ENCODE peak calls at places on chromosomes 11 and 22, in eight cellular contexts. U is nephron progenitor cell, Z is astrocyte, N is HFFc6, T is RWPE1, X is BJ, R is A549, O is kidney. H is an unnamed sample.

GRCh38 chr11:19970944-19971343 is 189.3 kb downstream of the DBX1 start:
- DNase-seq in Z (no peak), R (no peak), U (no peak), T (no peak), X (no peak), O (no peak), N (no peak), H (no peak)

GRCh38 chr11:81869337-81870065 is 864.2 kb downstream of the FAM181B start:
- DNase-seq in R (no peak), T (no peak), X (no peak), U (no peak), Z (peak), O (no peak), N (no peak), H (no peak)

GRCh38 chr11:45646275-45646970 is 19.0 kb downstream of the CHST1 start:
- DNase-seq in N (peak), O (no peak), T (peak), X (no peak), Z (no peak), R (no peak), U (no peak), H (no peak)

GRCh38 chr11:76561245-76561644 is 109.3 kb downstream of the LRRC32 start:
- DNase-seq in U (no peak), R (no peak), T (no peak), N (no peak), O (peak), Z (no peak), X (no peak), H (no peak)

GRCh38 chr11:96328395-96329010 is 14.5 kb downstream of the MAML2 start:
- DNase-seq in Z (no peak), O (no peak), T (no peak), R (no peak), N (peak), X (no peak), U (no peak), H (no peak)

GRCh38 chr11:35826949-35827348 is 116.9 kb upstream of the LDLRAD3 start:
- DNase-seq in R (no peak), X (no peak), N (no peak), U (no peak), O (no peak), Z (no peak), T (no peak), H (no peak)

GRCh38 chr11:128610765-128611617 is 23.6 kb upstream of the ETS1 start:
- DNase-seq in Z (no peak), O (no peak), U (no peak), N (no peak), X (no peak), R (no peak), T (no peak), H (no peak)

GRCh38 chr22:39917776-39918493 is 17.1 kb downstream of the GRAP2 start:
- DNase-seq in T (no peak), O (no peak), U (no peak), Z (no peak), N (no peak), R (no peak), X (no peak), H (no peak)

GRCh38 chr11:16611395-16612233 is 126.8 kb upstream of the C11orf58 start:
- DNase-seq in N (no peak), Z (no peak), R (no peak), O (no peak), X (no peak), U (peak), T (no peak), H (no peak)

GRCh38 chr11:2576116-2576515 is 123.7 kb downstream of the KCNQ1OT1 start:
- DNase-seq in N (no peak), O (peak), X (no peak), R (no peak), U (no peak), T (no peak), Z (no peak), H (no peak)

GRCh38 chr11:17734418-17734911 is at the start of gene KCNC1:
- DNase-seq in X (no peak), N (no peak), R (peak), Z (peak), U (peak), O (peak), T (no peak), H (peak)

GRCh38 chr11:117856892-117857291 is 19.6 kb downstream of the FXYD6 start:
- DNase-seq in R (no peak), Z (no peak), X (no peak), N (no peak), O (peak), T (no peak), U (no peak), H (no peak)

GRCh38 chr22:50190182-50190951 is 4.7 kb downstream of the TRABD start:
- DNase-seq in U (peak), X (no peak), R (peak), O (peak), T (peak), Z (peak), N (peak), H (no peak)
- TF ChIP-seq CTCF in U (no peak), X (peak), R (peak), O (peak), T (peak), Z (no peak), N (peak), H (no peak)

DNA sequence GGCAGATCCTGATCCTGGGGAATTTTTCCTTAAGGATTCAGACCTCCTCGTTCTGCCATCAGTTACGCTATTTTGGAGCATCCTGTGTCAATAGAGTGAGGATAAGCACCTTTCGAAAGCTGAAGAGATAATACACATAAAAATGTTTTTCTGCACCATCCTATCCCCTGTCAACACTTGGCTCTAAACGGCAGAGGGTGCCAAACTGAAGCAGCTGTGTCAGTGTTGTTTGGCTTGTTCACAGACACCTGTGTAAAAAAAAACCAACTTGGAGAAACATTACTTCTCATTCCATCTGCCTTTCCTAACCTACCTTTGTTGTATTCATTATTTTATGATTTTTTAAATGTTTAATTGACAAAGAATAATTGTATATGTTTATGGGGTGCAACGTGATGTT is 417.0 kb upstream of the DDI1 start:
- DNase-seq in U (no peak), Z (no peak), O (no peak), N (peak), X (no peak), T (no peak), R (no peak), H (no peak)
- TF ChIP-seq CTCF in U (peak), Z (no peak), O (no peak), N (peak), X (peak), T (peak), R (peak), H (no peak)

GRCh38 chr22:34841911-34842310 is 224.0 kb upstream of the ISX start:
- DNase-seq in O (no peak), R (no peak), U (no peak), Z (no peak), T (no peak), N (no peak), X (no peak), H (no peak)

GRCh38 chr22:34841321-34841901 is 224.5 kb upstream of the ISX start:
- DNase-seq in Z (peak), X (no peak), O (no peak), R (no peak), N (no peak), T (no peak), U (no peak), H (no peak)

GRCh38 chr22:34845391-34845790 is 220.6 kb upstream of the ISX start:
- DNase-seq in X (no peak), N (no peak), T (no peak), Z (no peak), R (no peak), O (no peak), U (no peak), H (no peak)

GRCh38 chr22:34847072-34847471 is 218.9 kb upstream of the ISX start:
- DNase-seq in R (no peak), N (no peak), Z (peak), T (no peak), O (no peak), X (no peak), U (no peak), H (no peak)

DNA sequence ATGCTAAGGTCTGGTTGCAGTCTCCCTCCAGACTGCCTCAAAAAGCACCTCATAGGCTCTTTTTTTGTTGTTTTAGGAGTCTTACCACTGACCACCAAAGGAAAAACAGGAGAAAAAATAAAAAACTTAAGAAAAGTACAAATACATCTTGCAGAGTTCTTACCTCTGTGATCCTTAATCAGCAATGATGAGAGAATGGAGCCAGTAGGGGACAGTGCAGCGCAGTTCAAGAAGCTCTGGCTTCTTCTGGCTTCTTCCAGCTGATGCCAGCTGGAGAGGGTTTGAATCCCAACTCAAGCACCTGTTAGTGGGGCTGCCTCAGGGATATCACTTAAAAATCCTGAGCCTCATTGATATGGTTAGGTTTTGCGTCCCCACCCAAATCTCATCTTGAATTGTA is 223.3 kb upstream of the ISX start:
- DNase-seq in O (no peak), Z (no peak), N (no peak), T (no peak), U (no peak), R (no peak), X (no peak), H (no peak)
- TF ChIP-seq CTCF in O (peak), Z (no peak), N (no peak), T (no peak), U (no peak), R (no peak), X (peak), H (no peak)

GRCh38 chr22:37018086-37018814 is 997 bp downstream of the TST start:
- DNase-seq in N (no peak), R (no peak), T (no peak), O (peak), Z (no peak), X (no peak), U (no peak), H (no peak)
- TF ChIP-seq CTCF in N (no peak), R (no peak), T (no peak), O (no peak), Z (no peak), X (no peak), U (no peak), H (no peak)

GRCh38 chr22:36829370-36830002 is 12.7 kb upstream of the PVALB start:
- DNase-seq in T (no peak), X (no peak), Z (no peak), R (no peak), N (no peak), U (no peak), O (no peak), H (no peak)

GRCh38 chr22:36830601-36831000 is 13.8 kb upstream of the PVALB start:
- DNase-seq in U (no peak), T (no peak), X (no peak), Z (no peak), R (no peak), O (no peak), N (no peak), H (no peak)

GRCh38 chr22:36826262-36826661 is 9.4 kb upstream of the PVALB start:
- DNase-seq in R (no peak), O (no peak), X (no peak), T (no peak), U (no peak), Z (no peak), N (no peak), H (no peak)

GRCh38 chr22:36824655-36825054 is 7.8 kb upstream of the PVALB start:
- DNase-seq in X (no peak), U (no peak), Z (no peak), R (no peak), T (no peak), O (no peak), N (no peak), H (no peak)

DNA sequence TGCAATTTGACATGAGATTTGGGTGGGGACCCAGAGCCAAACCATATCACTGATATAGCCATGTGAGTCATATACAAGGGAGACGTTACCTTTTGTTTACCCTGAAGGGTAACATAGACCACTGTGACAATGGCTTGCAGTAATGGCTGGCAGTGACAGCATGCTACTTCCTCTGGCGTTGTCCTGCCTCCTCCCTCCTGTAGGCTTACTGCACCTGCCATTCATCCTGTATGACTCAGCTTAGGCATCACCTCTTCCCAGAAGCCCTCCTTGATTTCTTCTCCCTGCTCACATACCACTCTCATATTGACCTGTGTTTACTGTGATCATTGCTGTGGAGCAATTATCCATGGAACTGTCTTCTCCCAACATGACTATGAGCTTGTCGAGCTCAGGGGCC is 12.0 kb upstream of the PVALB start:
- DNase-seq in T (no peak), U (no peak), N (no peak), O (no peak), X (no peak), Z (no peak), R (no peak), H (no peak)
- TF ChIP-seq CTCF in T (no peak), U (no peak), N (no peak), O (no peak), X (no peak), Z (no peak), R (no peak), H (no peak)

GRCh38 chr11:33630936-33631748 is 69.5 kb downstream of the C11orf91 start:
- DNase-seq in R (no peak), X (no peak), T (no peak), O (no peak), U (no peak), Z (no peak), N (no peak), H (no peak)
- TF ChIP-seq CTCF in R (no peak), X (peak), T (no peak), O (no peak), U (no peak), Z (no peak), N (peak), H (no peak)

GRCh38 chr11:126282361-126282741 is 542 bp upstream of the TIRAP start:
- DNase-seq in X (no peak), T (peak), U (peak), N (peak), O (no peak), R (no peak), Z (peak), H (peak)
- TF ChIP-seq CTCF in X (no peak), T (no peak), U (no peak), N (no peak), O (no peak), R (no peak), Z (no peak), H (no peak)

GRCh38 chr11:114511538-114511937 is 48.1 kb downstream of the NXPE1 start:
- DNase-seq in Z (no peak), T (no peak), N (no peak), X (no peak), R (no peak), O (no peak), U (no peak), H (no peak)
- TF ChIP-seq CTCF in Z (no peak), T (no peak), N (no peak), X (no peak), R (no peak), O (no peak), U (no peak), H (no peak)

DNA sequence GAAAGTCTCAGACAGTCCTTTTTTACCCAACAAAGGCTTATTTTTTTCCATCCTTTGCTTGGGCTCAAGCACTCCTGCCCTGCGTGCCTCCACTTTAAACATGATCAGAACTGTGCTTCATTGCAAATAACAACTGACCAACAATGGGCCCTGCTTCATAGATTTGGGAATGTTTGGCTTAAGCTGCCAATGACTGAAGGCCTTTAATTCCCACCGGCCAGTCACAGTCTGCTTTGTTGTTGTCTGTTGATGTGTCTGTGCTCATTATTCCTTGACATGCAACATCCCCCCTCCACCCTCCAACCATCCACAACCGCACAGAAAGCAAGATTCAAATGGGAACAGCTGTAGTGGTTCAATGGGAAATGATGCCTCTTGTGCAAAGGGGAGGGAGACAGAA is 23.1 kb downstream of the PAX6 start:
- DNase-seq in N (no peak), T (no peak), R (no peak), O (no peak), U (no peak), Z (no peak), X (no peak), H (no peak)
- TF ChIP-seq CTCF in N (no peak), T (no peak), R (no peak), O (no peak), U (no peak), Z (no peak), X (no peak), H (no peak)

GRCh38 chr11:121508449-121508848 is 55.7 kb upstream of the SORL1-AS1 start:
- DNase-seq in T (no peak), O (no peak), U (no peak), R (no peak), N (no peak), X (no peak), Z (no peak), H (peak)

GRCh38 chr11:121500275-121500674 is 47.5 kb upstream of the SORL1-AS1 start:
- DNase-seq in T (no peak), U (no peak), Z (no peak), N (no peak), X (no peak), O (no peak), R (no peak), H (no peak)

GRCh38 chr11:121499405-121499804 is 46.6 kb upstream of the SORL1-AS1 start:
- DNase-seq in T (no peak), Z (no peak), X (no peak), R (no peak), U (no peak), N (no peak), O (no peak), H (no peak)

GRCh38 chr11:121500717-121501116 is 48.0 kb upstream of the SORL1-AS1 start:
- DNase-seq in Z (no peak), X (no peak), T (no peak), O (no peak), R (no peak), U (no peak), N (no peak), H (no peak)

DNA sequence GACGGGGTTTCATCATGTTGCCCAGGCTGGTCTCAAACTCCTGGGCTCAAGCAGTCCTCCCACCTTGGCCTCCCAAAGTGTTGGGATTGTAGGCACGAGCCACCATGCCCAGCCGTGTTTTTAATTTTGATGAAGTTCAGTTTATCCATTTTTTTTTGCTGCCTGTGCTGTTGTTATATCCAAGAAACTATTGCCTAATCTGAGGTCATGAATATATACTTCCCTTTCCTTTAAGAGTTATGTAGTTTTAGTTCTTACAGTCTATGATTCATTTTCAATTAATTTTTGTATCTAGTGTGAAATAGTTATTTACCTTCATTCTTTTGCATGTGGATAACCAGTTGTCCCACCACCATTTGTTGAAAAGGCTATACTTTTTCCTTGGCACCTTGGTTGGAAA is 50.3 kb upstream of the SORL1-AS1 start:
- DNase-seq in U (no peak), O (no peak), Z (no peak), N (no peak), X (no peak), T (no peak), R (no peak), H (no peak)
- TF ChIP-seq CTCF in U (no peak), O (no peak), Z (no peak), N (no peak), X (no peak), T (no peak), R (no peak), H (no peak)

H was measured in endothelial cell.